ENCODE peak calls at places on chromosomes 4 and X, in nine cellular contexts. One of them, this sample, is unnamed. For H3K4me1 and H3K9me3, the result is how much of the 10 kb centered on the place peaks cover.

GRCh38 chrX:149185087-149185486 is 320.0 kb downstream of the IDS start:
- DNase-seq in suprapubic skin: no peak
- DNase-seq in hepatocyte: no peak
- DNase-seq in left lung: no peak
- DNase-seq in esophagus muscularis mucosa: no peak
- DNase-seq in small intestine: no peak
- DNase-seq in tibial nerve: no peak
- DNase-seq in adrenal gland: no peak
- DNase-seq in neural progenitor cell: no peak
- DNase-seq in this sample: no peak

GRCh38 chrX:16300831-16301230 is 133.6 kb downstream of the MAGEB17 start:
- DNase-seq in suprapubic skin: no peak
- DNase-seq in hepatocyte: no peak
- DNase-seq in left lung: no peak
- DNase-seq in esophagus muscularis mucosa: no peak
- DNase-seq in small intestine: no peak
- DNase-seq in tibial nerve: no peak
- DNase-seq in adrenal gland: no peak
- DNase-seq in neural progenitor cell: no peak
- DNase-seq in this sample: no peak

GRCh38 chrX:120790118-120790517 is 85.5 kb downstream of the CT47B1 start:
- DNase-seq in suprapubic skin: no peak
- DNase-seq in hepatocyte: peak
- DNase-seq in left lung: no peak
- DNase-seq in esophagus muscularis mucosa: no peak
- DNase-seq in small intestine: peak
- DNase-seq in tibial nerve: peak
- DNase-seq in adrenal gland: peak
- DNase-seq in neural progenitor cell: peak
- DNase-seq in this sample: no peak

GRCh38 chr4:37666625-37667071 is 19.5 kb downstream of the RELL1 start:
- DNase-seq in suprapubic skin: no peak
- DNase-seq in hepatocyte: peak
- DNase-seq in left lung: peak
- DNase-seq in esophagus muscularis mucosa: no peak
- DNase-seq in small intestine: peak
- DNase-seq in tibial nerve: peak
- DNase-seq in adrenal gland: no peak
- DNase-seq in neural progenitor cell: no peak
- DNase-seq in this sample: peak

GRCh38 chrX:87679849-87680248 is 162.2 kb downstream of the KLHL4 start:
- DNase-seq in suprapubic skin: no peak
- DNase-seq in hepatocyte: no peak
- DNase-seq in left lung: no peak
- DNase-seq in esophagus muscularis mucosa: no peak
- DNase-seq in small intestine: no peak
- DNase-seq in tibial nerve: no peak
- DNase-seq in adrenal gland: no peak
- DNase-seq in neural progenitor cell: no peak
- DNase-seq in this sample: no peak

GRCh38 chrX:22686138-22686541 is 313.6 kb upstream of the DDX53 start:
- DNase-seq in suprapubic skin: peak
- DNase-seq in hepatocyte: no peak
- DNase-seq in left lung: no peak
- DNase-seq in esophagus muscularis mucosa: no peak
- DNase-seq in small intestine: no peak
- DNase-seq in tibial nerve: peak
- DNase-seq in adrenal gland: peak
- DNase-seq in neural progenitor cell: no peak
- DNase-seq in this sample: peak

GRCh38 chr4:11397146-11397545 is 31.5 kb downstream of the HS3ST1 start:
- DNase-seq in suprapubic skin: no peak
- DNase-seq in hepatocyte: peak
- DNase-seq in left lung: no peak
- DNase-seq in esophagus muscularis mucosa: no peak
- DNase-seq in small intestine: peak
- DNase-seq in tibial nerve: no peak
- DNase-seq in adrenal gland: no peak
- DNase-seq in neural progenitor cell: no peak
- DNase-seq in this sample: no peak

GRCh38 chr4:23969635-23970034 is 79.8 kb upstream of the PPARGC1A start:
- DNase-seq in suprapubic skin: no peak
- DNase-seq in hepatocyte: no peak
- DNase-seq in left lung: no peak
- DNase-seq in esophagus muscularis mucosa: no peak
- DNase-seq in small intestine: no peak
- DNase-seq in tibial nerve: no peak
- DNase-seq in adrenal gland: no peak
- DNase-seq in neural progenitor cell: no peak
- DNase-seq in this sample: no peak

GRCh38 chrX:102863735-102864134 is 73.3 kb upstream of the RAB40AL start:
- DNase-seq in suprapubic skin: peak
- DNase-seq in hepatocyte: peak
- DNase-seq in left lung: peak
- DNase-seq in esophagus muscularis mucosa: peak
- DNase-seq in small intestine: peak
- DNase-seq in tibial nerve: peak
- DNase-seq in adrenal gland: peak
- DNase-seq in neural progenitor cell: peak
- DNase-seq in this sample: peak

GRCh38 chrX:19776753-19777152 is 110.6 kb downstream of the SH3KBP1 start:
- DNase-seq in suprapubic skin: no peak
- DNase-seq in hepatocyte: no peak
- DNase-seq in left lung: no peak
- DNase-seq in esophagus muscularis mucosa: no peak
- DNase-seq in small intestine: peak
- DNase-seq in tibial nerve: no peak
- DNase-seq in adrenal gland: no peak
- DNase-seq in neural progenitor cell: no peak
- DNase-seq in this sample: no peak

GRCh38 chr4:175656615-175657014 is 155.4 kb downstream of the GPM6A start:
- DNase-seq in suprapubic skin: no peak
- DNase-seq in hepatocyte: no peak
- DNase-seq in left lung: no peak
- DNase-seq in esophagus muscularis mucosa: no peak
- DNase-seq in small intestine: no peak
- DNase-seq in tibial nerve: no peak
- DNase-seq in adrenal gland: no peak
- DNase-seq in neural progenitor cell: no peak
- DNase-seq in this sample: no peak

GRCh38 chr4:22233257-22233656 is 282.6 kb downstream of the ADGRA3 start:
- DNase-seq in suprapubic skin: no peak
- DNase-seq in hepatocyte: no peak
- DNase-seq in left lung: no peak
- DNase-seq in esophagus muscularis mucosa: no peak
- DNase-seq in small intestine: no peak
- DNase-seq in tibial nerve: no peak
- DNase-seq in adrenal gland: no peak
- DNase-seq in neural progenitor cell: no peak
- DNase-seq in this sample: no peak

GRCh38 chr4:22237846-22238513 is 277.9 kb downstream of the ADGRA3 start:
- DNase-seq in suprapubic skin: no peak
- DNase-seq in hepatocyte: peak
- DNase-seq in left lung: no peak
- DNase-seq in esophagus muscularis mucosa: no peak
- DNase-seq in small intestine: peak
- DNase-seq in tibial nerve: no peak
- DNase-seq in adrenal gland: no peak
- DNase-seq in neural progenitor cell: peak
- DNase-seq in this sample: no peak

GRCh38 chr4:22238742-22239141 is 277.1 kb downstream of the ADGRA3 start:
- DNase-seq in suprapubic skin: no peak
- DNase-seq in hepatocyte: peak
- DNase-seq in left lung: no peak
- DNase-seq in esophagus muscularis mucosa: no peak
- DNase-seq in small intestine: peak
- DNase-seq in tibial nerve: no peak
- DNase-seq in adrenal gland: no peak
- DNase-seq in neural progenitor cell: peak
- DNase-seq in this sample: no peak

GRCh38 chr4:22237155-22237751 is 278.6 kb downstream of the ADGRA3 start:
- DNase-seq in suprapubic skin: no peak
- DNase-seq in hepatocyte: peak
- DNase-seq in left lung: no peak
- DNase-seq in esophagus muscularis mucosa: no peak
- DNase-seq in small intestine: peak
- DNase-seq in tibial nerve: no peak
- DNase-seq in adrenal gland: no peak
- DNase-seq in neural progenitor cell: peak
- DNase-seq in this sample: peak

GRCh38 chr4:22235798-22236197 is 280.1 kb downstream of the ADGRA3 start:
- DNase-seq in suprapubic skin: no peak
- DNase-seq in hepatocyte: no peak
- DNase-seq in left lung: no peak
- DNase-seq in esophagus muscularis mucosa: no peak
- DNase-seq in small intestine: no peak
- DNase-seq in tibial nerve: no peak
- DNase-seq in adrenal gland: no peak
- DNase-seq in neural progenitor cell: peak
- DNase-seq in this sample: no peak
- H3K4me1 ChIP-seq in suprapubic skin: under half
- H3K4me1 ChIP-seq in hepatocyte: under half
- H3K4me1 ChIP-seq in left lung: under half
- H3K4me1 ChIP-seq in esophagus muscularis mucosa: under half
- H3K4me1 ChIP-seq in small intestine: under half
- H3K4me1 ChIP-seq in tibial nerve: under half
- H3K4me1 ChIP-seq in adrenal gland: under half
- H3K4me1 ChIP-seq in neural progenitor cell: under half
- H3K4me1 ChIP-seq in this sample: under half

GRCh38 chr4:185702147-185702663 is 109.8 kb downstream of the SORBS2 start:
- DNase-seq in suprapubic skin: no peak
- DNase-seq in hepatocyte: no peak
- DNase-seq in left lung: no peak
- DNase-seq in esophagus muscularis mucosa: no peak
- DNase-seq in small intestine: no peak
- DNase-seq in tibial nerve: no peak
- DNase-seq in adrenal gland: no peak
- DNase-seq in neural progenitor cell: no peak
- DNase-seq in this sample: no peak
- H3K27ac ChIP-seq in suprapubic skin: no peak
- H3K27ac ChIP-seq in hepatocyte: no peak
- H3K27ac ChIP-seq in left lung: no peak
- H3K27ac ChIP-seq in esophagus muscularis mucosa: no peak
- H3K27ac ChIP-seq in small intestine: no peak
- H3K27ac ChIP-seq in tibial nerve: no peak
- H3K27ac ChIP-seq in adrenal gland: peak
- H3K27ac ChIP-seq in neural progenitor cell: no peak
- H3K27ac ChIP-seq in this sample: peak

DNA sequence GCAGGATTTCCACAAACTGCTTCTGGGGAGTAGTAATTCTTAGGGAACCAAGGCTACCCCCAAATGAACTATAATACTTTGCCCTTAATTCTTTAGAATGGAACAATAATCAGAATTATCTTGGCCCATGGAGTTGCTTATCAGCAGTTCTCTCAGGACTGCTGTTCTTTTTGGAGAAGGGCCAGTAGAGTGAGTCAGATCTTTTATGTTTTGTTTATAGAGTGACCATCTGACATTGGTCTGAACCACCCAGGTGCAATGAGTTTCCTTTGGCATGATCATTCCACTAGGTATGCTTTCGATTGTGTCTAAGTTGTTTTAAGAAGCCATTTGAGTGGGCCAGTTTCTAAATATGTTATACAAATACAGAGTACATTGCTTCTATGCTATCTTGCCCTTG is 31.8 kb downstream of the PRRG1 start:
- DNase-seq in suprapubic skin: no peak
- DNase-seq in hepatocyte: peak
- DNase-seq in left lung: no peak
- DNase-seq in esophagus muscularis mucosa: no peak
- DNase-seq in small intestine: peak
- DNase-seq in tibial nerve: no peak
- DNase-seq in adrenal gland: no peak
- DNase-seq in neural progenitor cell: no peak
- DNase-seq in this sample: no peak
- H3K9me3 ChIP-seq in suprapubic skin: under half
- H3K9me3 ChIP-seq in hepatocyte: under half
- H3K9me3 ChIP-seq in left lung: under half
- H3K9me3 ChIP-seq in esophagus muscularis mucosa: under half
- H3K9me3 ChIP-seq in small intestine: under half
- H3K9me3 ChIP-seq in tibial nerve: under half
- H3K9me3 ChIP-seq in adrenal gland: under half
- H3K9me3 ChIP-seq in neural progenitor cell: under half
- H3K9me3 ChIP-seq in this sample: under half

DNA sequence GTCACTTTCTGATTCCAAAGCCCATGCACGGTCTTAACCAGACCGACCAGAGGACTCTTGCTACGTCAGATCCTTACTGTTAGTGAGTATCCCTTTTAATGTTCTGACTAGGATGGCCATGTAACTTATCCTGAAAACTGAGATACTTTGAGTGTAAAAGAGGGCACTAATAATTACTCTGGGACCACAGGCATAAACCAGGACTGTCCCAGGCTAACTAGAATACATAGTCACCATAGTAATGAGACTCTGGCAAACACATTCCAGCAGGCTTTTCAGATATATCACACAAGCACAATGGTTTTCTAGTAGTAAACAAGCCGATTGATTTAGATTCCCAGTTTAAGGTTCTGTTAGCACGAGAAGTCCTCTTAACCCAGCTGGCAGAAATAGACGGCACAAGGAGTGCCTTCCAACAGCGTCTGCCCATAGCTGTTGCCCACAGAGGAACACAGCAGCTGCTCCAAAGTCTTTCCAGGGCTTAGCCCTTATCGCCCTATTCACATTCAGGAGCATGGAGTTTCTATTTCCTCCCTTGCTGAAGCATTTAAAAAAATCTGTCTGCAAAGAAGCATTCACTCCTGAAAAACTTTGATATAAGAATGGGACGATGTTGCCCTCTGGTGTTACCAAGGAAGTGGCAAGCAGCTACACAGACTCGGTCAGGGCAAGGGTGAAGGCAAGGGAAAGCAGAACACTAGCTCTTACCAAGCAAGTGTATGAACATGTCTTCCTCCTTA is 92.4 kb downstream of the CXCL13 start:
- DNase-seq in suprapubic skin: no peak
- DNase-seq in hepatocyte: peak
- DNase-seq in left lung: no peak
- DNase-seq in esophagus muscularis mucosa: no peak
- DNase-seq in small intestine: peak
- DNase-seq in tibial nerve: no peak
- DNase-seq in adrenal gland: no peak
- DNase-seq in neural progenitor cell: peak
- DNase-seq in this sample: no peak
- H3K4me1 ChIP-seq in suprapubic skin: under half
- H3K4me1 ChIP-seq in hepatocyte: under half
- H3K4me1 ChIP-seq in left lung: under half
- H3K4me1 ChIP-seq in esophagus muscularis mucosa: under half
- H3K4me1 ChIP-seq in small intestine: under half
- H3K4me1 ChIP-seq in tibial nerve: under half
- H3K4me1 ChIP-seq in adrenal gland: under half
- H3K4me1 ChIP-seq in neural progenitor cell: under half
- H3K4me1 ChIP-seq in this sample: under half

This sample was measured in right cardiac atrium.